ENCODE peak calls at places on chromosome 7, in five cellular contexts. O, S, F, N and Z are unnamed samples.

GRCh38 chr7:20561466-20561865 is 54.0 kb upstream of the ABCB5 start:
- DNase-seq in O (no peak), S (peak), N (no peak), F (peak), Z (no peak)

GRCh38 chr7:98420966-98421612 is 20.2 kb upstream of the BAIAP2L1 start:
- DNase-seq in O (peak), S (peak), N (peak), F (peak), Z (peak)

GRCh38 chr7:32658034-32658944 is 163.0 kb downstream of the AVL9 start:
- DNase-seq in F (peak), N (no peak), O (no peak), S (no peak), Z (no peak)

GRCh38 chr7:131633342-131633843 is 77.0 kb upstream of the PODXL start:
- DNase-seq in O (no peak), N (no peak), F (peak), S (peak), Z (no peak)

GRCh38 chr7:157612664-157613561 is 276.1 kb downstream of the DNAJB6 start:
- DNase-seq in N (peak), F (peak), O (peak), S (no peak), Z (no peak)

GRCh38 chr7:32942783-32943653 is 14.2 kb upstream of the FKBP9 start:
- DNase-seq in N (peak), F (peak), S (peak), O (peak), Z (peak)

GRCh38 chr7:110922906-110923305 is 168.0 kb upstream of the LRRN3 start:
- DNase-seq in S (peak), F (peak), N (no peak), O (no peak), Z (no peak)

GRCh38 chr7:91140982-91141381 is 123.3 kb upstream of the FZD1 start:
- DNase-seq in F (no peak), S (no peak), N (no peak), O (no peak), Z (no peak)

GRCh38 chr7:134552105-134552504 is 3.2 kb downstream of the AKR1B15 start:
- DNase-seq in F (peak), N (no peak), S (peak), O (no peak), Z (no peak)

GRCh38 chr7:158828343-158829020 is 827 bp downstream of the ESYT2 start:
- DNase-seq in F (peak), S (peak), N (no peak), O (no peak), Z (peak)